ENCODE peak calls at places on chromosomes 1 and 21, in seven cellular contexts. A, I, Z, J, X, R and T are unnamed samples.

GRCh38 chr1:222749927-222750326 is 12.9 kb downstream of the FAM177B start:
- DNase-seq in X (no peak), R (no peak), A (no peak), Z (no peak), J (no peak), I (no peak), T (no peak)

GRCh38 chr1:68174173-68175113 is 57.9 kb downstream of the WLS start:
- DNase-seq in X (peak), Z (peak), R (no peak), J (peak), I (no peak), A (peak), T (peak)

GRCh38 chr1:206470692-206471414 is 577 bp downstream of the IKBKE start:
- DNase-seq in J (peak), Z (no peak), R (no peak), I (peak), A (peak), X (peak), T (peak)

GRCh38 chr1:167983797-167984196 is 46.9 kb upstream of the MPC2 start:
- DNase-seq in I (peak), J (no peak), R (no peak), X (no peak), A (no peak), Z (no peak), T (no peak)

GRCh38 chr1:6646499-6647148 is 22.0 kb downstream of the THAP3 start:
- DNase-seq in A (peak), X (no peak), I (peak), J (peak), R (no peak), Z (no peak), T (no peak)

GRCh38 chr1:86466986-86467385 is 1.7 kb upstream of the CLCA1 start:
- DNase-seq in I (no peak), R (no peak), Z (no peak), J (no peak), X (no peak), A (no peak), T (no peak)

GRCh38 chr1:47901001-47901575 is 96.1 kb downstream of the TRABD2B start:
- DNase-seq in Z (no peak), R (no peak), J (no peak), A (no peak), I (no peak), X (no peak), T (no peak)

GRCh38 chr1:30143517-30143916 is 579.9 kb downstream of the MATN1 start:
- DNase-seq in A (no peak), Z (no peak), I (no peak), X (no peak), R (peak), J (no peak), T (no peak)

GRCh38 chr21:44444286-44444931 is 10.9 kb upstream of the LRRC3 start:
- DNase-seq in Z (no peak), R (no peak), X (no peak), I (peak), A (no peak), J (peak), T (peak)

GRCh38 chr1:107139833-107140702 is 771 bp upstream of the NTNG1 start:
- DNase-seq in I (no peak), X (peak), A (no peak), R (peak), J (no peak), Z (peak), T (peak)

GRCh38 chr1:64956241-64956640 is 10.1 kb downstream of the JAK1 start:
- DNase-seq in A (no peak), J (no peak), X (no peak), R (no peak), I (peak), Z (no peak), T (no peak)

GRCh38 chr1:228555074-228555989 is 68.2 kb downstream of the RNF187 start:
- DNase-seq in I (peak), A (no peak), X (no peak), Z (peak), J (no peak), R (peak), T (peak)

GRCh38 chr1:239899747-239900146 is 191.9 kb upstream of the FMN2 start:
- DNase-seq in X (no peak), J (no peak), A (no peak), R (no peak), Z (no peak), I (no peak), T (no peak)

GRCh38 chr1:209349372-209350324 is 233.9 kb upstream of the CAMK1G start:
- DNase-seq in J (no peak), A (no peak), X (no peak), I (no peak), R (no peak), Z (no peak), T (no peak)

GRCh38 chr21:44756416-44757185 is 45.0 kb downstream of the UBE2G2 start:
- DNase-seq in A (no peak), R (no peak), J (no peak), X (no peak), Z (no peak), I (no peak), T (no peak)

GRCh38 chr1:30316056-30316455 is 407.3 kb downstream of the MATN1 start:
- DNase-seq in I (no peak), A (peak), X (no peak), R (peak), J (no peak), Z (no peak), T (no peak)

GRCh38 chr1:153552335-153552734 is 3.3 kb upstream of the S100A3 start:
- DNase-seq in Z (no peak), X (peak), A (no peak), I (no peak), J (no peak), R (no peak), T (no peak)

GRCh38 chr1:1542766-1543705 is 2.6 kb upstream of the TMEM240 start:
- DNase-seq in Z (no peak), A (no peak), X (peak), R (no peak), I (peak), J (no peak), T (peak)

GRCh38 chr21:43362928-43363314 is 64.0 kb downstream of the SIK1 start:
- DNase-seq in X (peak), I (peak), A (no peak), R (no peak), J (no peak), Z (no peak), T (no peak)

GRCh38 chr1:107140703-107141490 is at the start of gene NTNG1:
- DNase-seq in I (no peak), X (no peak), Z (no peak), R (no peak), J (no peak), A (no peak), T (no peak)

GRCh38 chr1:64266941-64267340 is 63.5 kb downstream of the UBE2U start:
- DNase-seq in Z (no peak), A (no peak), X (no peak), J (no peak), I (no peak), R (no peak), T (no peak)

DNA sequence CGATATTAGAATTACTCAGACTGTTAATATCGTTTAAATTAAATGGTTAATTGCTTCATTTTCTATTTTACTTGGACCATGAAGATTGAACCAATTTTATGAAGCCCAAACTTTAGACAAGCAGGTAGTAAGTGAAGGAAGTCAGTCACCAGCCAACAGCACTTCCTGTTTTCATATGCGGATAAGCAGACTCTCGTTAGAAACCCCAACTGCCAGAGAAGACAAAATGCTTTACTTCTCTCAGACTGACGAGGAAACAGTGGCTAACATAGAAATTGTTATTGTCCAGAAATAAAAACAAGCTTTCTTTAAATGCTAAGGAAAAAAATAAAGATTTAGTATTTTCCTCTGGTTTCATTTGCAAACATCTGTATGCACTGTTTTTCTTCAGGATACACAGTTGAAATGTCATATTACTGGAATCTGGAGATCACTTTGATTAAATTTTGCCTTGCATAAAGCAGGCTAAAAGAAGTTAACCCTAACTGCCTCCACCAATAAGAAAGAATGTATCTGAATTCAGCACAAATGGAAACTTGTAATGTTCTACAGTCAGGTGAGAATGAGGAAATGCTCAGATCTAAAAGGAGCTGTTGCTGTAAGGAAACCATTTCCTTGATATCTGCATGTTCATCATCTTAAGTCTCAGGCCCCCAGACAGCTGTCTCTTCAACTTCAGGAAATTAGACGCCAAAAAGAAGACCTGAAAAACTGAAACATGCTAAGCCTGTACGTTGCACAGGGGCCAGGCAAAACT is 129.8 kb upstream of the SAMSN1 start:
- DNase-seq in J (no peak), I (peak), Z (no peak), R (no peak), A (no peak), X (no peak), T (peak)
- H3K27ac ChIP-seq in J (no peak), I (peak), Z (no peak), R (no peak), A (peak), X (peak), T (peak)

GRCh38 chr1:245310605-245311531 is 156.1 kb downstream of the KIF26B start:
- DNase-seq in J (no peak), A (no peak), I (no peak), X (peak), Z (no peak), R (no peak), T (peak)
- TF ChIP-seq EP300 in J (no peak), A (no peak), I (no peak), X (no peak), Z (no peak), R (no peak), T (no peak)

GRCh38 chr1:3746784-3747521 is 5.3 kb upstream of the CCDC27 start:
- DNase-seq in Z (peak), A (peak), I (peak), R (peak), X (peak), J (peak), T (peak)

GRCh38 chr1:3744646-3745045 is 7.6 kb upstream of the CCDC27 start:
- DNase-seq in J (no peak), X (no peak), I (no peak), R (no peak), Z (no peak), A (no peak), T (no peak)

GRCh38 chr1:3745071-3745470 is 7.2 kb upstream of the CCDC27 start:
- DNase-seq in A (no peak), I (no peak), X (no peak), R (no peak), J (no peak), Z (peak), T (no peak)

GRCh38 chr1:3746389-3746783 is 5.9 kb upstream of the CCDC27 start:
- DNase-seq in J (no peak), X (no peak), I (peak), A (no peak), Z (peak), R (peak), T (peak)

DNA sequence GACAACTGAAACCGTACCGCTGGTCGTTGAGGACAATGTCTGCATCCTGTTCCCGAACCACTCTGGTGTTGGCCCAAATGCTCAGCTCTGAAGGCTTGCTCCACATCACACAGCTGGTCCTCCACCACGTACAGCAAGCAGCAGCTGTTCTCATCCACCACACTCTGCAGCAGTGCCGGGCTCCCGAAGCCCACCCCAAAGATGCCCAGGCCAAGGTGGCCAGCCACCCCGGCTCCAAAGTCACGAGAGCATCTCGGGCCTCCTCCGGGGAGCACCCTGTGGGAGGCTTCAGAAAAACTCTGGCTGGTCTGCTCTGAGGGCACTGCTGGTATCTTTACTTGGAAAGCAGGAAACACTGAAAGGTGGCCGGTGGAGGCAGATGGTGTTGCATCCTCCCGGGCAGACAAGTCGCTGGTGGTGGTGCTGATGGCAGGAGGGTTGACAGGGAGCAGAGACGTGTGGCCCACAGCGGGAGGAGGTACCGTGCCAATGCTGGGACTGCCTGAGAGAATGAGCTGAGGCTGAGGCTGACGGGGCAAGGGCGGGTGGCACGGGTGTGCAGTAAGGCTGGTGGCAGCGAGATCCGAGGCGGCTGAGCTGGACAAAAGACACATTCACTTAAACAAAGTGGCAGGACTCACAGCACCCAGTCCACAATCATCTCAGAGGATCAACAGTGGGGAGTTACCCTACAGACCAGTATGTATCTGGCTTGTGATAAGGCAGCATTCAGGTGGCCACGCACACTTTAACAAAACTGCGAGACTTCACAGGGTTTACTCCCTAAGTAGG is 6.5 kb upstream of the CCDC27 start:
- DNase-seq in R (peak), X (no peak), I (peak), J (no peak), Z (peak), A (no peak), T (no peak)
- H3K4me3 ChIP-seq in R (peak), X (no peak), I (peak), J (no peak), Z (no peak), A (peak), T (peak)

GRCh38 chr1:78184460-78185072 is 138.8 kb downstream of the GIPC2 start:
- DNase-seq in R (no peak), Z (no peak), J (no peak), A (no peak), I (no peak), X (no peak), T (no peak)
- H3K27ac ChIP-seq in R (no peak), Z (no peak), J (no peak), A (no peak), I (no peak), X (no peak), T (no peak)

GRCh38 chr1:32980080-32980479 is 15.5 kb upstream of the RNF19B start:
- DNase-seq in A (no peak), R (no peak), X (no peak), Z (no peak), J (no peak), I (no peak), T (no peak)

GRCh38 chr1:32983039-32983438 is 18.4 kb upstream of the RNF19B start:
- DNase-seq in A (no peak), R (no peak), X (no peak), I (no peak), J (no peak), Z (no peak), T (no peak)

GRCh38 chr1:32978854-32979253 is 14.2 kb upstream of the RNF19B start:
- DNase-seq in Z (no peak), R (no peak), A (no peak), X (no peak), J (no peak), I (no peak), T (no peak)

GRCh38 chr1:32984090-32984828 is 19.6 kb upstream of the RNF19B start:
- DNase-seq in Z (no peak), R (no peak), X (no peak), A (no peak), I (no peak), J (no peak), T (no peak)

DNA sequence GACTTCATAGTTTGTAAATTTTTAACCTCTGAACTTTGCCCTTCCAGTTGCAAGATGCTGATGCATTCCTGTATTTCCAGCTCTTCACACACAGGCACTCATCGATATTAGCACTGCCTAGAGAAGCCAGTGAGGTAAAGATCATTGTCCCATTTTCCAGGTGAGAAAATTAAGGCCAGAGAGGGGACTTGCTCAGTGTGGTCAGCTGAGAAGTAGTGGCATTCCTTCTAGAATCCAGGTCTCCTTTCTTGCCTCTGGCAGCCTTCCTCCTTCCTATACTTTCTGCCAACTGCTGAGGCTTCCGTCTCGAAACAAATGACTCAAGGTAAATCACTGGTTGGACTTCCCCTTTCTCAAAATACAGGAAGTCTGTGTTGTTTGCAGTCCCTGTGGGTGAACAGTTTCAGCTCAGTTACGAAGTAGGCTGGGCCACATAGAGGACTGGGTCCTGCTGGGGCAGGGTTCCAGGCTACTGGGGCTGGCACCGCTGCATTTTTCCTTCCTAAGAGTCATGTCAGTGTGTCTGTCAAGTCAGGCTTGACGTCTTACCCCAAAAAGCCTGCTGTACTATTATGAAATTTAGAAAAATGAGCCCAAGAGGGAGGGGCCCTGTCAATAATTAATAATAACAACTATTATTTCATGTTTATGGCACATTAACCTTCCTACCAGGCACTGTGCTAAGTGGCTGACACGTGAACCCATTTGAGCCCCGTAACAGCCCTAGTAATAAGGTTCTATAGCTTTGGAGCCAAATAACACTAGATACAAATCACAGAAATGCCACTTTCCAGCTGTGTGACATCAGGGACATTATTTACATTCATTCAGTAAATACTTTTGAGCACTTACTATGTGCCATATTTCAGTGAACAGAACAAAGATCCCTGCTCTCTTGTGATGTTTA is 16.6 kb upstream of the RNF19B start:
- DNase-seq in Z (no peak), A (peak), J (peak), R (no peak), I (peak), X (peak), T (peak)
- TF ChIP-seq EP300 in Z (no peak), A (no peak), J (no peak), R (no peak), I (peak), X (no peak), T (peak)

GRCh38 chr1:201890223-201890622 is 1.5 kb downstream of the SHISA4 start:
- DNase-seq in Z (no peak), A (no peak), I (no peak), R (no peak), X (no peak), J (no peak), T (no peak)
- H3K4me3 ChIP-seq in Z (no peak), A (no peak), I (no peak), R (no peak), X (no peak), J (no peak), T (no peak)